ENCODE peak calls at places on chromosomes 16 and 17, in eight cellular contexts. G is left colon; U is ELR; P is non-pigmented ciliary epithelial cell; X is activated effector memory CD4-positive, alpha-beta T cell treated with anti-CD3 and anti-CD28 coated beads, Interleukin-2, amount 50 U/mL, for 16 hours; M is RCC 7860; O is KG1; N is activated CD4-positive, alpha-beta T cell treated with anti-CD3 and anti-CD28 coated beads, Interleukin-2, amount 50 U/mL, for 48 hours. J is an unnamed sample.

GRCh38 chr16:77618951-77619350 is 103.4 kb upstream of the NUDT7 start:
- DNase-seq in M (no peak), O (no peak), X (no peak), G (no peak), N (no peak), U (no peak), P (no peak), J (no peak)

GRCh38 chr17:79984877-79985276 is 50.8 kb downstream of the TBC1D16 start:
- DNase-seq in X (no peak), P (no peak), G (peak), N (no peak), U (no peak), M (no peak), O (no peak), J (no peak)

GRCh38 chr16:69107311-69107962 is 2.0 kb downstream of the HAS3 start:
- DNase-seq in U (peak), O (no peak), G (peak), M (no peak), P (no peak), X (no peak), N (no peak), J (peak)

GRCh38 chr16:24988593-24989338 is 26.4 kb downstream of the ARHGAP17 start:
- DNase-seq in X (no peak), M (no peak), P (no peak), O (no peak), U (peak), G (peak), N (no peak), J (peak)

GRCh38 chr17:58679263-58680037 is 12.4 kb downstream of the TEX14 start:
- DNase-seq in X (no peak), N (no peak), M (peak), U (peak), P (peak), G (no peak), O (no peak), J (no peak)

GRCh38 chr16:31265329-31266245 is 5.8 kb downstream of the ITGAM start:
- DNase-seq in O (no peak), U (peak), G (peak), N (peak), M (peak), X (peak), P (no peak), J (peak)

GRCh38 chr16:50246299-50247122 is 19.8 kb upstream of the ADCY7 start:
- DNase-seq in M (no peak), N (no peak), P (no peak), O (no peak), G (peak), U (peak), X (no peak), J (no peak)

GRCh38 chr16:85142129-85142513 is 29.8 kb upstream of the CIBAR2 start:
- DNase-seq in X (no peak), G (no peak), U (no peak), O (no peak), P (no peak), M (no peak), N (no peak), J (no peak)

GRCh38 chr16:4869147-4869790 is 22.0 kb downstream of the UBN1 start:
- DNase-seq in O (no peak), X (peak), U (no peak), G (no peak), P (no peak), M (no peak), N (no peak), J (peak)

GRCh38 chr16:88451586-88452484 is 1.2 kb upstream of the ZFPM1 start:
- DNase-seq in X (no peak), U (no peak), P (no peak), N (peak), M (no peak), G (no peak), O (no peak), J (no peak)

GRCh38 chr17:42409467-42410351 is 13.3 kb downstream of the CAVIN1 start:
- DNase-seq in M (peak), O (no peak), P (no peak), X (no peak), N (no peak), U (peak), G (no peak), J (peak)

GRCh38 chr16:74999208-74999682 is 421 bp downstream of the ZNRF1 start:
- DNase-seq in U (peak), O (no peak), M (no peak), N (peak), G (peak), X (peak), P (no peak), J (no peak)

GRCh38 chr17:31724026-31724425 is 135.0 kb downstream of the COPRS start:
- DNase-seq in G (no peak), P (peak), M (peak), U (peak), N (no peak), O (no peak), X (no peak), J (no peak)

GRCh38 chr17:7173687-7174602 is 5.2 kb downstream of the ASGR1 start:
- DNase-seq in G (peak), U (peak), P (no peak), M (no peak), O (no peak), X (peak), N (peak), J (peak)

GRCh38 chr17:62219500-62219899 is 154.4 kb upstream of the MED13 start:
- DNase-seq in M (no peak), P (no peak), X (no peak), N (no peak), U (no peak), G (no peak), O (no peak), J (no peak)

GRCh38 chr16:89598199-89598598 is 15.2 kb upstream of the DPEP1 start:
- DNase-seq in O (no peak), M (no peak), G (no peak), P (no peak), N (no peak), X (no peak), U (peak), J (no peak)

GRCh38 chr16:52407778-52408177 is 139.2 kb downstream of the TOX3 start:
- DNase-seq in P (no peak), M (no peak), G (no peak), U (no peak), O (no peak), X (no peak), N (no peak), J (no peak)

GRCh38 chr17:14790518-14790917 is 474.6 kb downstream of the PMP22 start:
- DNase-seq in N (no peak), O (peak), U (no peak), P (no peak), G (no peak), X (no peak), M (no peak), J (no peak)

GRCh38 chr17:74430706-74431567 is 951 bp upstream of the GPRC5C start:
- DNase-seq in G (peak), M (peak), O (no peak), U (peak), N (peak), P (peak), X (no peak), J (peak)

GRCh38 chr17:32009262-32009542 is 2.0 kb downstream of the LRRC37B start:
- DNase-seq in P (no peak), U (no peak), M (no peak), N (no peak), G (no peak), X (no peak), O (no peak), J (no peak)

GRCh38 chr17:16287563-16288027 is 65.7 kb downstream of the CENPV start:
- DNase-seq in N (no peak), U (peak), X (no peak), P (peak), M (peak), O (peak), G (no peak), J (peak)

GRCh38 chr17:1009411-1010085 is 12.6 kb downstream of the TIMM22 start:
- DNase-seq in P (no peak), G (no peak), N (no peak), U (no peak), X (no peak), M (no peak), O (no peak), J (no peak)

GRCh38 chr17:73510981-73511442 is 133.2 kb downstream of the SDK2 start:
- DNase-seq in N (no peak), G (no peak), M (no peak), U (no peak), P (no peak), O (no peak), X (no peak), J (no peak)

GRCh38 chr17:16243811-16244567 is 27.0 kb downstream of the PIGL start:
- DNase-seq in N (no peak), P (no peak), M (no peak), O (no peak), G (no peak), X (no peak), U (peak), J (no peak)

GRCh38 chr17:58677204-58677880 is 14.5 kb downstream of the TEX14 start:
- DNase-seq in X (no peak), P (no peak), U (peak), M (no peak), G (no peak), N (no peak), O (no peak), J (no peak)

GRCh38 chr17:42459983-42460300 is 1.3 kb downstream of the ATP6V0A1 start:
- DNase-seq in O (no peak), G (no peak), N (no peak), M (peak), X (no peak), P (no peak), U (peak), J (no peak)